ENCODE peak calls at places on chromosome 2, in six cellular contexts. W, Y, K, M, U and Q are unnamed samples.

GRCh38 chr2:95278637-95279225 is 4.5 kb downstream of the PROM2 start:
- DNase-seq in W (no peak), Y (no peak), K (no peak), M (peak; percentile 68), U (no peak), Q (no peak)

GRCh38 chr2:171181067-171182049 is 20.7 kb upstream of the TLK1 start:
- DNase-seq in W (no peak), Y (no peak), K (no peak), M (no peak), U (no peak), Q (no peak)

GRCh38 chr2:23554054-23554697 is 169.2 kb downstream of the KLHL29 start:
- DNase-seq in W (no peak), Y (peak; percentile 46), K (no peak), M (no peak), U (peak; percentile 34), Q (peak; percentile 91)

GRCh38 chr2:64599469-64599868 is 54.2 kb downstream of the SERTAD2 start:
- DNase-seq in W (no peak), Y (no peak), K (no peak), M (no peak), U (no peak), Q (no peak)

GRCh38 chr2:238016526-238016925 is 44.3 kb upstream of the SCLY start:
- DNase-seq in W (no peak), Y (no peak), K (no peak), M (no peak), U (no peak), Q (no peak)

GRCh38 chr2:80222644-80223043 is 81.9 kb downstream of the LRRTM1 start:
- DNase-seq in W (no peak), Y (no peak), K (no peak), M (no peak), U (no peak), Q (no peak)

GRCh38 chr2:205868054-205868453 is 185.8 kb downstream of the NRP2 start:
- DNase-seq in W (no peak), Y (no peak), K (no peak), M (no peak), U (no peak), Q (peak; percentile 14)

GRCh38 chr2:19797871-19798270 is 103.9 kb downstream of the TTC32 start:
- DNase-seq in W (no peak), Y (no peak), K (no peak), M (no peak), U (peak; percentile 51), Q (peak; percentile 25)

GRCh38 chr2:226435146-226435545 is 364.5 kb downstream of the IRS1 start:
- DNase-seq in W (no peak), Y (no peak), K (no peak), M (no peak), U (no peak), Q (no peak)

GRCh38 chr2:217539126-217539525 is 463.7 kb downstream of the TNS1 start:
- DNase-seq in W (no peak), Y (no peak), K (no peak), M (no peak), U (no peak), Q (no peak)

GRCh38 chr2:58629720-58630119 is 388.6 kb upstream of the FANCL start:
- DNase-seq in W (no peak), Y (no peak), K (no peak), M (no peak), U (peak; percentile 48), Q (no peak)

GRCh38 chr2:63049291-63050185 is 1.1 kb upstream of the OTX1 start:
- DNase-seq in W (no peak), Y (no peak), K (peak; percentile 50), M (no peak), U (peak; percentile 26), Q (no peak)

GRCh38 chr2:238527565-238527964 is 100.8 kb downstream of the ASB1 start:
- DNase-seq in W (no peak), Y (no peak), K (no peak), M (no peak), U (no peak), Q (no peak)

GRCh38 chr2:219469186-219469724 is 29.4 kb upstream of the GMPPA start:
- DNase-seq in W (no peak), Y (no peak), K (no peak), M (no peak), U (peak; percentile 60), Q (no peak)

GRCh38 chr2:65329551-65329950 is 101.9 kb downstream of the ACTR2 start:
- DNase-seq in W (no peak), Y (peak; percentile 47), K (no peak), M (no peak), U (no peak), Q (no peak)

GRCh38 chr2:9178110-9178904 is 28.3 kb upstream of the ASAP2 start:
- DNase-seq in W (peak; percentile 25), Y (peak; percentile 12), K (peak; percentile 72), M (no peak), U (peak; percentile 24), Q (no peak)

GRCh38 chr2:232854082-232854481 is 16.0 kb upstream of the SNORC start:
- DNase-seq in W (no peak), Y (no peak), K (peak; percentile 69), M (no peak), U (peak; percentile 90), Q (no peak)